ENCODE peak calls at places on chromosome 12, in nine cellular contexts. K is breast epithelium, B is transverse colon, R is stomach, Z is spleen, W is endothelial cell of umbilical vein, L is upper lobe of left lung, T is GM23338, J is K562. X is an unnamed sample.
A peak's percentile ranks its signal among the peaks of the same experiment; 100 is the strongest.

GRCh38 chr12:121668750-121669524 is 517 bp downstream of the MORN3 start:
- DNase-seq in K (no peak), B (peak; percentile 33), R (peak; percentile 39), Z (peak; percentile 84), W (peak; percentile 24), L (peak; percentile 69), T (peak; percentile 92), J (peak; percentile 43), X (no peak)

GRCh38 chr12:56299853-56300643 is at the start of gene CS:
- DNase-seq in K (peak; percentile 99), B (peak; percentile 99), R (peak; percentile 100), Z (peak; percentile 100), W (peak; percentile 96), L (peak; percentile 99), T (peak; percentile 100), J (peak; percentile 97), X (peak; percentile 98)

GRCh38 chr12:58803893-58804292 is 116.4 kb downstream of the LRIG3 start:
- DNase-seq in K (no peak), B (no peak), R (no peak), Z (no peak), W (no peak), L (no peak), T (no peak), J (no peak), X (no peak)

GRCh38 chr12:113305281-113305856 is 29.5 kb downstream of the SLC8B1 start:
- DNase-seq in K (no peak), B (no peak), R (no peak), Z (no peak), W (no peak), L (no peak), T (no peak), J (no peak), X (no peak)

GRCh38 chr12:57808351-57808750 is 10.2 kb downstream of the AVIL start:
- DNase-seq in K (no peak), B (no peak), R (no peak), Z (no peak), W (no peak), L (no peak), T (no peak), J (no peak), X (no peak)

GRCh38 chr12:14261861-14262260 is 103.6 kb upstream of the ATF7IP start:
- DNase-seq in K (no peak), B (no peak), R (no peak), Z (no peak), W (no peak), L (no peak), T (no peak), J (no peak), X (no peak)

GRCh38 chr12:48736456-48736855 is 19.9 kb upstream of the CCNT1 start:
- DNase-seq in K (no peak), B (no peak), R (no peak), Z (no peak), W (no peak), L (no peak), T (no peak), J (no peak), X (no peak)

GRCh38 chr12:73902270-73902669 is 635.4 kb upstream of the ATXN7L3B start:
- DNase-seq in K (no peak), B (no peak), R (no peak), Z (no peak), W (no peak), L (no peak), T (no peak), J (no peak), X (no peak)

GRCh38 chr12:14741153-14741552 is 44.8 kb upstream of the GUCY2C start:
- DNase-seq in K (no peak), B (no peak), R (no peak), Z (no peak), W (no peak), L (no peak), T (no peak), J (no peak), X (no peak)

GRCh38 chr12:3342051-3342450 is 149.0 kb upstream of the PRMT8 start:
- DNase-seq in K (no peak), B (no peak), R (peak; percentile 29), Z (peak; percentile 62), W (peak; percentile 37), L (no peak), T (peak; percentile 75), J (peak; percentile 25), X (no peak)

GRCh38 chr12:3536096-3536875 is 45.3 kb downstream of the PRMT8 start:
- DNase-seq in K (no peak), B (no peak), R (no peak), Z (no peak), W (no peak), L (no peak), T (no peak), J (no peak), X (peak; percentile 79)

GRCh38 chr12:103138538-103138937 is 181.1 kb downstream of the ASCL1 start:
- DNase-seq in K (no peak), B (no peak), R (no peak), Z (no peak), W (no peak), L (no peak), T (no peak), J (no peak), X (no peak)

GRCh38 chr12:4112734-4113396 is 160.7 kb upstream of the CCND2 start:
- DNase-seq in K (no peak), B (no peak), R (no peak), Z (no peak), W (no peak), L (no peak), T (no peak), J (no peak), X (no peak)

GRCh38 chr12:2627343-2628191 is 167.2 kb upstream of the FKBP4 start:
- DNase-seq in K (no peak), B (no peak), R (peak; percentile 36), Z (no peak), W (no peak), L (peak; percentile 57), T (no peak), J (no peak), X (no peak)

GRCh38 chr12:56157201-56158028 is 744 bp upstream of the MYL6 start:
- DNase-seq in K (peak; percentile 89), B (peak; percentile 81), R (peak; percentile 73), Z (peak; percentile 88), W (peak; percentile 90), L (peak; percentile 90), T (peak; percentile 94), J (no peak), X (peak; percentile 96)

GRCh38 chr12:77578471-77579262 is 252.0 kb upstream of the NAV3 start:
- DNase-seq in K (no peak), B (no peak), R (no peak), Z (no peak), W (no peak), L (no peak), T (no peak), J (no peak), X (no peak)

GRCh38 chr12:91991397-91992187 is 154.1 kb downstream of the BTG1 start:
- DNase-seq in K (no peak), B (no peak), R (no peak), Z (no peak), W (peak; percentile 55), L (no peak), T (no peak), J (no peak), X (no peak)

GRCh38 chr12:27838543-27838942 is 58.5 kb upstream of the MANSC4 start:
- DNase-seq in K (no peak), B (no peak), R (no peak), Z (no peak), W (no peak), L (no peak), T (no peak), J (no peak), X (no peak)

GRCh38 chr12:18145924-18146323 is 55.9 kb upstream of the RERGL start:
- DNase-seq in K (no peak), B (no peak), R (no peak), Z (no peak), W (no peak), L (no peak), T (no peak), J (no peak), X (no peak)

GRCh38 chr12:106108187-106108816 is 30.5 kb downstream of the NUAK1 start:
- DNase-seq in K (no peak), B (peak; percentile 68), R (no peak), Z (no peak), W (no peak), L (no peak), T (peak; percentile 91), J (no peak), X (no peak)

GRCh38 chr12:55642275-55643068 is 5.8 kb downstream of the OR10P1 start:
- DNase-seq in K (no peak), B (no peak), R (no peak), Z (peak; percentile 87), W (no peak), L (no peak), T (no peak), J (no peak), X (no peak)

GRCh38 chr12:115362319-115362976 is 678.5 kb upstream of the TBX3 start:
- DNase-seq in K (no peak), B (no peak), R (no peak), Z (no peak), W (no peak), L (no peak), T (no peak), J (no peak), X (no peak)

GRCh38 chr12:43436597-43436996 is 115.4 kb downstream of the ADAMTS20 start:
- DNase-seq in K (no peak), B (no peak), R (no peak), Z (no peak), W (no peak), L (no peak), T (no peak), J (no peak), X (no peak)

GRCh38 chr12:124508323-124509096 is 58.9 kb downstream of the NCOR2 start:
- DNase-seq in K (no peak), B (no peak), R (no peak), Z (no peak), W (no peak), L (no peak), T (no peak), J (peak; percentile 59), X (no peak)
- TF ChIP-seq CTCF in K (no peak), B (no peak), R (no peak), Z (no peak), W (no peak), L (no peak), T (peak; percentile 54), J (peak; percentile 29), X (no peak)

GRCh38 chr12:68739891-68740290 is 6.1 kb upstream of the SLC35E3 start:
- DNase-seq in K (no peak), B (no peak), R (no peak), Z (no peak), W (no peak), L (no peak), T (no peak), J (no peak), X (no peak)
- TF ChIP-seq POLR2AphosphoS5 in K (no peak), B (no peak), R (no peak), Z (no peak), W (no peak), L (no peak), T (no peak), J (no peak), X (no peak)

GRCh38 chr12:104456417-104456949 is at the start of gene CHST11:
- DNase-seq in K (peak; percentile 39), B (peak; percentile 76), R (peak; percentile 77), Z (peak; percentile 96), W (peak; percentile 95), L (peak; percentile 97), T (peak; percentile 96), J (peak; percentile 97), X (no peak)
- TF ChIP-seq CTCF in K (peak; percentile 26), B (peak; percentile 25), R (peak; percentile 17), Z (no peak), W (peak; percentile 11), L (peak; percentile 27), T (peak; percentile 33), J (peak; percentile 35), X (peak; percentile 19)

GRCh38 chr12:124881123-124881522 is 17.5 kb upstream of the SCARB1 start:
- DNase-seq in K (no peak), B (no peak), R (no peak), Z (no peak), W (peak; percentile 16), L (no peak), T (no peak), J (no peak), X (no peak)
- TF ChIP-seq POLR2AphosphoS5 in K (no peak), B (no peak), R (no peak), Z (no peak), W (no peak), L (no peak), T (no peak), J (no peak), X (no peak)

X was measured in vagina.